ENCODE peak calls at places on chromosomes 7 and 10, in nine cellular contexts. One of them, this sample, is unnamed.

GRCh38 chr7:85612514-85612913 is 425.7 kb upstream of the SEMA3D start:
- DNase-seq in Panc1: no peak
- DNase-seq in ELR: no peak
- DNase-seq in fibroblast of the conjunctiva: no peak
- DNase-seq in NCI-H2081: peak
- DNase-seq in testis: no peak
- DNase-seq in breast epithelium: no peak
- DNase-seq in astrocyte of the spinal cord: no peak
- DNase-seq in NCI-H69: peak
- DNase-seq in this sample: no peak

GRCh38 chr7:128299109-128299514 is 44.6 kb downstream of the RBM28 start:
- DNase-seq in fibroblast of the conjunctiva: no peak
- DNase-seq in NCI-H69: no peak
- DNase-seq in testis: no peak
- DNase-seq in astrocyte of the spinal cord: no peak
- DNase-seq in Panc1: no peak
- DNase-seq in NCI-H2081: no peak
- DNase-seq in breast epithelium: no peak
- DNase-seq in ELR: no peak
- DNase-seq in this sample: no peak

GRCh38 chr7:101784275-101785127 is 32.9 kb upstream of the CUX1 start:
- DNase-seq in ELR: peak
- DNase-seq in testis: peak
- DNase-seq in breast epithelium: no peak
- DNase-seq in NCI-H69: no peak
- DNase-seq in NCI-H2081: no peak
- DNase-seq in astrocyte of the spinal cord: no peak
- DNase-seq in fibroblast of the conjunctiva: no peak
- DNase-seq in Panc1: no peak
- DNase-seq in this sample: no peak

GRCh38 chr10:60856405-60856804 is 78.1 kb downstream of the CDK1 start:
- DNase-seq in astrocyte of the spinal cord: no peak
- DNase-seq in Panc1: no peak
- DNase-seq in breast epithelium: no peak
- DNase-seq in NCI-H69: no peak
- DNase-seq in testis: no peak
- DNase-seq in fibroblast of the conjunctiva: no peak
- DNase-seq in NCI-H2081: peak
- DNase-seq in ELR: no peak
- DNase-seq in this sample: no peak

GRCh38 chr7:78063758-78064157 is 265.2 kb downstream of the PHTF2 start:
- DNase-seq in Panc1: no peak
- DNase-seq in NCI-H2081: no peak
- DNase-seq in ELR: no peak
- DNase-seq in NCI-H69: no peak
- DNase-seq in astrocyte of the spinal cord: no peak
- DNase-seq in fibroblast of the conjunctiva: no peak
- DNase-seq in breast epithelium: no peak
- DNase-seq in testis: no peak
- DNase-seq in this sample: no peak

GRCh38 chr10:88062385-88062784 is 199.0 kb downstream of the PTEN start:
- DNase-seq in ELR: no peak
- DNase-seq in NCI-H2081: no peak
- DNase-seq in testis: no peak
- DNase-seq in NCI-H69: no peak
- DNase-seq in Panc1: no peak
- DNase-seq in fibroblast of the conjunctiva: no peak
- DNase-seq in astrocyte of the spinal cord: peak
- DNase-seq in breast epithelium: no peak
- DNase-seq in this sample: no peak

GRCh38 chr10:42609872-42610271 is 28.5 kb downstream of the ZNF33B start:
- DNase-seq in NCI-H2081: no peak
- DNase-seq in ELR: no peak
- DNase-seq in Panc1: no peak
- DNase-seq in fibroblast of the conjunctiva: no peak
- DNase-seq in astrocyte of the spinal cord: no peak
- DNase-seq in testis: no peak
- DNase-seq in breast epithelium: no peak
- DNase-seq in NCI-H69: no peak
- DNase-seq in this sample: no peak

GRCh38 chr10:118621304-118621942 is 26.0 kb upstream of the PRLHR start:
- DNase-seq in NCI-H69: peak
- DNase-seq in Panc1: no peak
- DNase-seq in fibroblast of the conjunctiva: no peak
- DNase-seq in NCI-H2081: no peak
- DNase-seq in astrocyte of the spinal cord: no peak
- DNase-seq in testis: no peak
- DNase-seq in ELR: no peak
- DNase-seq in breast epithelium: no peak
- DNase-seq in this sample: no peak

GRCh38 chr10:102648889-102649752 is 4.8 kb downstream of the TRIM8 start:
- DNase-seq in testis: no peak
- DNase-seq in NCI-H2081: no peak
- DNase-seq in breast epithelium: no peak
- DNase-seq in Panc1: no peak
- DNase-seq in fibroblast of the conjunctiva: no peak
- DNase-seq in ELR: no peak
- DNase-seq in NCI-H69: peak
- DNase-seq in astrocyte of the spinal cord: no peak
- DNase-seq in this sample: no peak

GRCh38 chr10:44387853-44388251 is 3.0 kb upstream of the CXCL12 start:
- DNase-seq in NCI-H69: no peak
- DNase-seq in Panc1: no peak
- DNase-seq in NCI-H2081: no peak
- DNase-seq in breast epithelium: no peak
- DNase-seq in fibroblast of the conjunctiva: no peak
- DNase-seq in testis: no peak
- DNase-seq in astrocyte of the spinal cord: no peak
- DNase-seq in ELR: no peak
- DNase-seq in this sample: no peak

GRCh38 chr10:18743926-18744325 is 84.7 kb downstream of the ARL5B start:
- DNase-seq in fibroblast of the conjunctiva: no peak
- DNase-seq in Panc1: no peak
- DNase-seq in ELR: no peak
- DNase-seq in NCI-H2081: no peak
- DNase-seq in breast epithelium: no peak
- DNase-seq in testis: no peak
- DNase-seq in astrocyte of the spinal cord: no peak
- DNase-seq in NCI-H69: no peak
- DNase-seq in this sample: no peak

GRCh38 chr7:158657189-158657746 is 47.3 kb downstream of the NCAPG2 start:
- DNase-seq in NCI-H2081: no peak
- DNase-seq in Panc1: no peak
- DNase-seq in astrocyte of the spinal cord: no peak
- DNase-seq in fibroblast of the conjunctiva: no peak
- DNase-seq in ELR: no peak
- DNase-seq in testis: no peak
- DNase-seq in NCI-H69: no peak
- DNase-seq in breast epithelium: no peak
- DNase-seq in this sample: no peak

GRCh38 chr10:97204826-97205679 is 19.3 kb upstream of the SLIT1 start:
- DNase-seq in Panc1: no peak
- DNase-seq in fibroblast of the conjunctiva: no peak
- DNase-seq in NCI-H2081: no peak
- DNase-seq in ELR: no peak
- DNase-seq in breast epithelium: no peak
- DNase-seq in testis: no peak
- DNase-seq in astrocyte of the spinal cord: no peak
- DNase-seq in NCI-H69: no peak
- DNase-seq in this sample: no peak

GRCh38 chr7:8700076-8700624 is 266.7 kb downstream of the NXPH1 start:
- DNase-seq in NCI-H2081: no peak
- DNase-seq in Panc1: no peak
- DNase-seq in astrocyte of the spinal cord: no peak
- DNase-seq in ELR: no peak
- DNase-seq in breast epithelium: no peak
- DNase-seq in testis: no peak
- DNase-seq in NCI-H69: peak
- DNase-seq in fibroblast of the conjunctiva: no peak
- DNase-seq in this sample: no peak

GRCh38 chr7:124764847-124765400 is 668 bp downstream of the GPR37 start:
- DNase-seq in ELR: peak
- DNase-seq in NCI-H2081: peak
- DNase-seq in Panc1: no peak
- DNase-seq in fibroblast of the conjunctiva: no peak
- DNase-seq in NCI-H69: peak
- DNase-seq in astrocyte of the spinal cord: no peak
- DNase-seq in testis: peak
- DNase-seq in breast epithelium: peak
- DNase-seq in this sample: peak

This sample was measured in transverse colon.